ENCODE peak calls at places on chromosome X, in five cellular contexts. X is lower leg skin, U is IMR-90, O is epithelial cell of esophagus, J is GM23338. B is an unnamed sample.

GRCh38 chrX:74923942-74924448 is 1.3 kb downstream of the NEXMIF start:
- DNase-seq in J (peak; percentile 37), X (no peak), O (no peak), U (no peak), B (no peak)

GRCh38 chrX:149004936-149005335 is 500.2 kb downstream of the IDS start:
- DNase-seq in J (peak; percentile 17), U (no peak), X (no peak), O (no peak), B (no peak)

GRCh38 chrX:25012793-25013592 is 2.8 kb downstream of the ARX start:
- DNase-seq in O (no peak), X (no peak), U (no peak), J (no peak), B (no peak)

GRCh38 chrX:18676470-18676869 is 4.6 kb upstream of the RS1 start:
- DNase-seq in J (peak; percentile 63), O (peak; percentile 9), X (no peak), U (peak; percentile 5), B (no peak)

GRCh38 chrX:11558972-11559371 is 106.7 kb downstream of the ARHGAP6 start:
- DNase-seq in J (peak; percentile 48), O (no peak), U (no peak), X (no peak), B (no peak)

GRCh38 chrX:64394059-64394873 is 986 bp downstream of the MTMR8 start:
- DNase-seq in X (no peak), J (no peak), U (no peak), O (no peak), B (no peak)

GRCh38 chrX:15493118-15494082 is at the start of gene PIR:
- DNase-seq in O (peak; percentile 86), X (peak; percentile 72), U (peak; percentile 80), J (peak; percentile 90), B (no peak)

GRCh38 chrX:134026732-134027311 is 41.4 kb upstream of the GPC3 start:
- DNase-seq in O (peak; percentile 66), X (peak; percentile 31), J (peak; percentile 87), U (peak; percentile 5), B (no peak)

GRCh38 chrX:101206471-101206870 is 13.1 kb upstream of the DRP2 start:
- DNase-seq in X (no peak), O (peak; percentile 48), J (peak; percentile 52), U (peak; percentile 58), B (no peak)

GRCh38 chrX:96837808-96838207 is 45.9 kb upstream of the RPA4 start:
- DNase-seq in O (peak; percentile 57), X (no peak), U (peak; percentile 8), J (no peak), B (no peak)

GRCh38 chrX:121014826-121015225 is 29.3 kb upstream of the CT47A1 start:
- DNase-seq in X (no peak), J (no peak), U (no peak), O (no peak), B (no peak)

GRCh38 chrX:49190783-49191032 is 4.5 kb upstream of the PRICKLE3 start:
- DNase-seq in X (no peak), O (no peak), J (no peak), U (no peak), B (no peak)

GRCh38 chrX:136250191-136251041 is 784 bp downstream of the MAP7D3 start:
- DNase-seq in X (no peak), J (peak; percentile 33), U (no peak), O (no peak), B (no peak)

GRCh38 chrX:9707306-9708015 is 58.2 kb downstream of the GPR143 start:
- DNase-seq in X (no peak), O (no peak), U (no peak), J (peak; percentile 17), B (no peak)

DNA sequence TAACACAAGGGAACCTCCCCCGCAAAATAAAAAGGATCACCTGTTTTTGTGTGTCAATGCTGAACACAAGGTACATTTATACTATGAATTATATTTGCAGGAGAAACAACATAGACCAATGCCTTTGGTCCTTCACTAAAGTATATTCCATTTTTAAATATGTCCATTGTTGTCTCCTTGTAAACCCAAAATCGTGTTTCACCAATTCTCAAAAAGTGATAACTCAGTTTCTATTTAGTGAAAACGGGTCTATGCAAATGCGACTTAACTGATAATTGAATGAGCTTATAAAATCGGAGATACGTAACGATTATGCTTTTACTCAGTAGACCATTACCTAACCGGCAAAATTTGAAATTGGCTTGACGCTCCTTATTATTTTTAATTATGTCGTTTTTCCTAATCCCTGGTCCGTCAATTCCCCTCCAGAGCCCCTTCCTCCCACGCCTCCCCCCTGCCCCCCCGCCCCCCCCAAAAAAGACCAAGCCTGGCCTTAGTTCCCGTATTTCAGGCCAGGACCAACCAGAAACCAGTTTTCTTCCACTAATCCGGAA is 2.0 kb downstream of the BRWD3 start:
- DNase-seq in O (peak; percentile 1), J (no peak), X (no peak), U (no peak), B (no peak)
- H3K4me3 ChIP-seq in O (peak overlapping the region; percentile 76), J (peak overlapping the region; percentile 79), X (no peak overlapping the region), U (peak overlapping the region; percentile 100), B (peak overlapping the region; percentile 63)

GRCh38 chrX:68832101-68832416 is 3.2 kb downstream of the EFNB1 start:
- DNase-seq in O (peak; percentile 51), U (peak; percentile 83), X (no peak), J (peak; percentile 24), B (peak; percentile 86)

GRCh38 chrX:68829594-68830485 is 1.0 kb downstream of the EFNB1 start:
- DNase-seq in O (no peak), J (peak; percentile 27), X (no peak), U (peak; percentile 19), B (peak; percentile 93)

GRCh38 chrX:68830486-68831404 is 1.9 kb downstream of the EFNB1 start:
- DNase-seq in O (no peak), J (no peak), U (no peak), X (no peak), B (peak; percentile 70)

GRCh38 chrX:68832516-68833447 is 4.0 kb downstream of the EFNB1 start:
- DNase-seq in X (no peak), U (no peak), O (no peak), J (peak; percentile 25), B (peak; percentile 81)

DNA sequence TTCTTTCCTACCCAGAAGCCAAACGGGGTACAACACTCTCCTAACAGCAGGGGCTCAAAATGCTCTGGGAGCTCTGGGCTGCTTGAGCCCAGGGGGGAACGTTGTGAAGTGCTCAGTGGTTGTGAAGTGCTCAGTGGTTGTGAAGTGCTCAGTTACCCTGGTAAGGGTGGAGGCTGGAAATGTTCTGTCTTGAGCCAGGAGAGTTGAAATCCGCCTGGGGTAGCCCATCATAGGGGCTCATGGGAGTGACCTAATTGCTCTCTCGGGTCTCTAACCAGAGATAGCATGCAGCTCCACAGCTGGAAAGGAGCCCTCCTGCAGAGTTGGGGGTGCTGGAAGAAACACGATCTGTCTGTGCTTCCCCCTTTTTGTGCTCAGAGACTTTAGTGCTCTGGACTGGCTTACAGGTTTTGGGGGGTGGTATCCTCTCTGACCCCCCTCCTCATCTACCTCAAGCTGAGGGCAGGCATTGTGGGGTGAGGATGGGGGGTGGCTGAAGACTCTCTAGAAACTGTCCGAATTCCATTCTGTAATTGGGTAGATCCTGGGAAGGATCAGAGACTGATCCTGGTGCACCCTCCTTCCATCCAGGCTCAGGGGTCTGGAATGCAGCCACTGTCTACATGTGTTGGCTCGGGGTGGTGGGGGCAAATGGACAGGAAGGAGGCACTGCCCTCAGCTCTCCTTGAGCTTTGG is 2.7 kb downstream of the EFNB1 start:
- DNase-seq in J (peak; percentile 36), O (no peak), X (no peak), U (peak; percentile 13), B (peak; percentile 79)
- H3K4me3 ChIP-seq in J (peak overlapping the region; percentile 20), O (peak overlapping the region; percentile 78), X (peak overlapping the region; percentile 8), U (peak overlapping the region; percentile 86), B (peak overlapping the region; percentile 84)

DNA sequence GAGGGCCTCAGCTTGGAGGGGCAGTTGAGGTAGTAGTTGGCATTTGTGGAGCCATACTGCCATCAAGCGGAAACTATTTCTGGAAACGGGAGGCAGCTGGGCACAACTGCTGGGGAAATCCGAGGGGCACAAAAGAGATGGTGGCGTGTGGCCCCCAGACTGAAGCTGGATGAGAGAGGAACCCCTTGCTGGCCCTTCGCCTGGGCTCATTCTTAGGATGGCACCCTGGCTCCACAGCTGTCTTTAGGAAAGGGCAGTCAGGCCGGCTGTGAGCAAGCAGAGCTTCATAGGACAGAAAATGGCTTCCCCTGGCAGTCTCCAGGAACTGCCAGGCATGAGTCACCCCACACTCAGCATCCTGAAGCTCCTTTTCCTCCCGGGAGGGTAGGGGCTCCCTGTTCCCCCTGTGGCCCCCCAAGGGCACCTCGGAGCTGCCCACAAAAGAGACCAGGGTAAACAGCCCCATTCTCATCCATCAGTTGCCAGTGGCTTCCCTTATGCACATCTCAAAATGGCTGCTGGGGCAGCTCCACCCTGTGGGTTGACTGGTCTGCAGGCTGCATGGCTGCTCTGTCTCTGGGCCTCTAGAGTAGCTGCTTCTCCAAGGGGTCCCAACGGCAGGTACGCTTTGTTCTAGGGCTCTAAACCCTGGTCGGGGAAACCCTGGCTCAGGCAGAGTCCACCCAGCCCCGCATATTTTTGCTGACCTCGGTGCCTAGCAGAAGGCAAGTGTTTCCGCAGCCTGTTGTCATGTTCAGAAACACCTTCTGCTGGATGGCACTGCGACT is 64.7 kb downstream of the NBDY start:
- DNase-seq in J (no peak), U (no peak), X (no peak), O (no peak), B (peak; percentile 69)
- H3K4me3 ChIP-seq in J (no peak overlapping the region), U (no peak overlapping the region), X (no peak overlapping the region), O (no peak overlapping the region), B (no peak overlapping the region)

GRCh38 chrX:129984196-129984962 is 1.9 kb downstream of the BCORL1 start:
- DNase-seq in O (no peak), X (no peak), J (peak; percentile 32), U (no peak), B (no peak)
- H3K4me3 ChIP-seq in O (peak overlapping the region; percentile 46), X (peak overlapping the region; percentile 9), J (peak overlapping the region; percentile 53), U (peak overlapping the region; percentile 55), B (no peak overlapping the region)

GRCh38 chrX:46576458-46576857 is 2.9 kb downstream of the CHST7 start:
- DNase-seq in X (peak; percentile 18), U (no peak), J (no peak), O (no peak), B (no peak)
- H3K4me3 ChIP-seq in X (no peak overlapping the region), U (peak overlapping the region; percentile 22), J (peak overlapping the region; percentile 73), O (no peak overlapping the region), B (peak overlapping the region; percentile 57)

GRCh38 chrX:40093586-40093985 is 4.2 kb downstream of the BCOR start:
- DNase-seq in X (no peak), J (no peak), O (no peak), U (no peak), B (no peak)

GRCh38 chrX:40091691-40092421 is 5.9 kb downstream of the BCOR start:
- DNase-seq in X (no peak), O (no peak), U (no peak), J (no peak), B (no peak)

GRCh38 chrX:40090961-40091360 is 6.8 kb downstream of the BCOR start:
- DNase-seq in X (no peak), U (no peak), O (no peak), J (no peak), B (no peak)

GRCh38 chrX:40094041-40094899 is 3.5 kb downstream of the BCOR start:
- DNase-seq in O (peak; percentile 60), U (peak; percentile 55), J (no peak), X (peak; percentile 51), B (no peak)

GRCh38 chrX:40092808-40093435 is 4.8 kb downstream of the BCOR start:
- DNase-seq in O (no peak), J (peak; percentile 69), X (no peak), U (no peak), B (no peak)
- H3K4me3 ChIP-seq in O (no peak overlapping the region), J (peak overlapping the region; percentile 55), X (no peak overlapping the region), U (no peak overlapping the region), B (no peak overlapping the region)

GRCh38 chrX:13216139-13216538 is 103.7 kb downstream of the ATXN3L start:
- DNase-seq in U (peak; percentile 47), O (no peak), J (no peak), X (no peak), B (no peak)
- H3K4me3 ChIP-seq in U (no peak overlapping the region), O (no peak overlapping the region), J (no peak overlapping the region), X (no peak overlapping the region), B (no peak overlapping the region)